ENCODE peak calls at places on chromosomes 13 and 19, in eight cellular contexts. O, L, M, P, A, Y, Q and W are unnamed samples.

GRCh38 chr19:4401482-4402170 is 814 bp upstream of the CHAF1A start:
- DNase-seq in O (no peak), L (no peak), Q (no peak), M (no peak), Y (no peak), A (no peak), P (no peak), W (no peak)

GRCh38 chr13:90787007-90787406 is 560.5 kb upstream of the MIR17HG start:
- DNase-seq in O (no peak), P (no peak), A (no peak), Q (no peak), Y (no peak), M (peak), L (no peak), W (no peak)

GRCh38 chr19:48468806-48469055 is 438 bp upstream of the CYTH2 start:
- DNase-seq in M (no peak), Y (no peak), Q (no peak), A (no peak), L (no peak), O (no peak), P (peak), W (peak)

GRCh38 chr13:34416833-34417425 is 525.1 kb upstream of the NBEA start:
- DNase-seq in P (no peak), A (no peak), O (no peak), L (peak), Y (no peak), M (peak), Q (no peak), W (no peak)

GRCh38 chr19:21947775-21948174 is 63.0 kb downstream of the ZNF208 start:
- DNase-seq in L (no peak), M (no peak), P (no peak), Y (no peak), Q (peak), A (no peak), O (no peak), W (no peak)

GRCh38 chr19:23415561-23416191 is 20.4 kb upstream of the ZNF91 start:
- DNase-seq in P (peak), Q (peak), L (peak), O (no peak), Y (no peak), M (peak), A (no peak), W (no peak)

GRCh38 chr13:75357576-75358295 is 124.2 kb downstream of the TBC1D4 start:
- DNase-seq in O (peak), Y (peak), P (no peak), Q (peak), L (peak), A (peak), M (peak), W (no peak)

GRCh38 chr19:16506961-16507360 is 10.8 kb downstream of the C19orf44 start:
- DNase-seq in A (no peak), L (no peak), Q (no peak), Y (no peak), O (no peak), P (no peak), M (no peak), W (no peak)